ENCODE peak calls at places on chromosomes 6 and 20, in nine cellular contexts. One of them, this sample, is unnamed.
A peak's percentile ranks its signal among the peaks of the same experiment; 100 is the strongest.

GRCh38 chr6:165746331-165746730 is 83.3 kb upstream of the PDE10A start:
- DNase-seq in astrocyte: no peak
- DNase-seq in left lung: no peak
- DNase-seq in gastrocnemius medialis: no peak
- DNase-seq in transverse colon: no peak
- DNase-seq in cardiac muscle cell: no peak
- DNase-seq in ovary: no peak
- DNase-seq in mammary epithelial cell: no peak
- DNase-seq in PC-9: no peak
- DNase-seq in this sample: no peak

GRCh38 chr6:76942203-76942971 is 520.9 kb downstream of the HTR1B start:
- DNase-seq in astrocyte: no peak
- DNase-seq in gastrocnemius medialis: no peak
- DNase-seq in PC-9: no peak
- DNase-seq in transverse colon: no peak
- DNase-seq in left lung: no peak
- DNase-seq in mammary epithelial cell: no peak
- DNase-seq in ovary: no peak
- DNase-seq in cardiac muscle cell: no peak
- DNase-seq in this sample: no peak

GRCh38 chr6:3718407-3718806 is 33.1 kb downstream of the PXDC1 start:
- DNase-seq in cardiac muscle cell: no peak
- DNase-seq in mammary epithelial cell: no peak
- DNase-seq in PC-9: no peak
- DNase-seq in ovary: no peak
- DNase-seq in transverse colon: no peak
- DNase-seq in astrocyte: no peak
- DNase-seq in gastrocnemius medialis: no peak
- DNase-seq in left lung: no peak
- DNase-seq in this sample: no peak

GRCh38 chr6:136317023-136317649 is 27.5 kb upstream of the BCLAF1 start:
- DNase-seq in transverse colon: peak; percentile 63
- DNase-seq in ovary: peak; percentile 51
- DNase-seq in left lung: no peak
- DNase-seq in mammary epithelial cell: peak; percentile 57
- DNase-seq in PC-9: peak; percentile 45
- DNase-seq in cardiac muscle cell: peak; percentile 77
- DNase-seq in astrocyte: peak; percentile 38
- DNase-seq in gastrocnemius medialis: no peak
- DNase-seq in this sample: peak; percentile 24

GRCh38 chr20:44491635-44492395 is 16.1 kb downstream of the TTPAL start:
- DNase-seq in cardiac muscle cell: no peak
- DNase-seq in left lung: no peak
- DNase-seq in mammary epithelial cell: no peak
- DNase-seq in ovary: no peak
- DNase-seq in astrocyte: no peak
- DNase-seq in gastrocnemius medialis: peak; percentile 55
- DNase-seq in transverse colon: peak; percentile 20
- DNase-seq in PC-9: no peak
- DNase-seq in this sample: peak; percentile 44

GRCh38 chr6:95723638-95724037 is 146.3 kb downstream of the MANEA start:
- DNase-seq in transverse colon: no peak
- DNase-seq in astrocyte: no peak
- DNase-seq in PC-9: no peak
- DNase-seq in cardiac muscle cell: no peak
- DNase-seq in mammary epithelial cell: peak; percentile 70
- DNase-seq in left lung: no peak
- DNase-seq in ovary: no peak
- DNase-seq in gastrocnemius medialis: no peak
- DNase-seq in this sample: no peak

GRCh38 chr6:87738673-87739225 is 36.7 kb upstream of the AKIRIN2 start:
- DNase-seq in left lung: no peak
- DNase-seq in gastrocnemius medialis: no peak
- DNase-seq in cardiac muscle cell: no peak
- DNase-seq in mammary epithelial cell: no peak
- DNase-seq in ovary: no peak
- DNase-seq in transverse colon: no peak
- DNase-seq in PC-9: no peak
- DNase-seq in astrocyte: no peak
- DNase-seq in this sample: no peak

GRCh38 chr20:19921349-19921793 is 95.8 kb upstream of the NAA20 start:
- DNase-seq in astrocyte: no peak
- DNase-seq in ovary: no peak
- DNase-seq in mammary epithelial cell: no peak
- DNase-seq in PC-9: no peak
- DNase-seq in left lung: no peak
- DNase-seq in gastrocnemius medialis: peak; percentile 49
- DNase-seq in cardiac muscle cell: no peak
- DNase-seq in transverse colon: no peak
- DNase-seq in this sample: no peak

GRCh38 chr20:50191065-50191565 is 485 bp downstream of the CEBPB start:
- DNase-seq in left lung: peak; percentile 96
- DNase-seq in cardiac muscle cell: no peak
- DNase-seq in PC-9: peak; percentile 72
- DNase-seq in astrocyte: no peak
- DNase-seq in mammary epithelial cell: peak; percentile 56
- DNase-seq in gastrocnemius medialis: no peak
- DNase-seq in transverse colon: peak; percentile 75
- DNase-seq in ovary: no peak
- DNase-seq in this sample: no peak

GRCh38 chr6:112183271-112183671 is 71.1 kb downstream of the LAMA4 start:
- DNase-seq in PC-9: no peak
- DNase-seq in left lung: no peak
- DNase-seq in astrocyte: peak; percentile 71
- DNase-seq in mammary epithelial cell: no peak
- DNase-seq in ovary: no peak
- DNase-seq in cardiac muscle cell: no peak
- DNase-seq in transverse colon: no peak
- DNase-seq in gastrocnemius medialis: no peak
- DNase-seq in this sample: no peak

GRCh38 chr20:17395729-17396128 is 135.4 kb downstream of the BFSP1 start:
- DNase-seq in mammary epithelial cell: no peak
- DNase-seq in transverse colon: no peak
- DNase-seq in ovary: no peak
- DNase-seq in gastrocnemius medialis: no peak
- DNase-seq in cardiac muscle cell: no peak
- DNase-seq in astrocyte: no peak
- DNase-seq in left lung: no peak
- DNase-seq in PC-9: no peak
- DNase-seq in this sample: no peak

GRCh38 chr6:91480397-91480796 is 893.5 kb upstream of the MAP3K7 start:
- DNase-seq in ovary: no peak
- DNase-seq in transverse colon: no peak
- DNase-seq in gastrocnemius medialis: no peak
- DNase-seq in left lung: no peak
- DNase-seq in PC-9: no peak
- DNase-seq in astrocyte: no peak
- DNase-seq in mammary epithelial cell: no peak
- DNase-seq in cardiac muscle cell: no peak
- DNase-seq in this sample: no peak

GRCh38 chr20:41373851-41374567 is 7.4 kb upstream of the EMILIN3 start:
- DNase-seq in astrocyte: no peak
- DNase-seq in left lung: no peak
- DNase-seq in gastrocnemius medialis: no peak
- DNase-seq in cardiac muscle cell: no peak
- DNase-seq in ovary: peak; percentile 26
- DNase-seq in mammary epithelial cell: no peak
- DNase-seq in transverse colon: no peak
- DNase-seq in PC-9: no peak
- DNase-seq in this sample: no peak

GRCh38 chr20:61818746-61819483 is 246.8 kb downstream of the TAF4 start:
- DNase-seq in transverse colon: no peak
- DNase-seq in cardiac muscle cell: no peak
- DNase-seq in ovary: no peak
- DNase-seq in PC-9: no peak
- DNase-seq in gastrocnemius medialis: no peak
- DNase-seq in astrocyte: no peak
- DNase-seq in left lung: peak; percentile 66
- DNase-seq in mammary epithelial cell: no peak
- DNase-seq in this sample: no peak

GRCh38 chr6:132512342-132512637 is 626 bp downstream of the STX7 start:
- DNase-seq in PC-9: no peak
- DNase-seq in mammary epithelial cell: no peak
- DNase-seq in astrocyte: no peak
- DNase-seq in gastrocnemius medialis: no peak
- DNase-seq in cardiac muscle cell: no peak
- DNase-seq in transverse colon: no peak
- DNase-seq in ovary: no peak
- DNase-seq in left lung: no peak
- DNase-seq in this sample: no peak

GRCh38 chr6:104983296-104983695 is 26.4 kb downstream of the LIN28B start:
- DNase-seq in PC-9: no peak
- DNase-seq in transverse colon: no peak
- DNase-seq in mammary epithelial cell: no peak
- DNase-seq in gastrocnemius medialis: no peak
- DNase-seq in astrocyte: no peak
- DNase-seq in left lung: no peak
- DNase-seq in cardiac muscle cell: no peak
- DNase-seq in ovary: no peak
- DNase-seq in this sample: no peak
- H3K36me3 ChIP-seq in PC-9: no peaks in the 10 kb centered on the region
- H3K36me3 ChIP-seq in transverse colon: no peaks in the 10 kb centered on the region
- H3K36me3 ChIP-seq in mammary epithelial cell: no peaks in the 10 kb centered on the region
- H3K36me3 ChIP-seq in gastrocnemius medialis: no peaks in the 10 kb centered on the region
- H3K36me3 ChIP-seq in astrocyte: no peaks in the 10 kb centered on the region
- H3K36me3 ChIP-seq in left lung: no peaks in the 10 kb centered on the region
- H3K36me3 ChIP-seq in cardiac muscle cell: peaks cover 7% of the 10 kb centered on the region
- H3K36me3 ChIP-seq in ovary: no peaks in the 10 kb centered on the region
- H3K36me3 ChIP-seq in this sample: no peaks in the 10 kb centered on the region

DNA sequence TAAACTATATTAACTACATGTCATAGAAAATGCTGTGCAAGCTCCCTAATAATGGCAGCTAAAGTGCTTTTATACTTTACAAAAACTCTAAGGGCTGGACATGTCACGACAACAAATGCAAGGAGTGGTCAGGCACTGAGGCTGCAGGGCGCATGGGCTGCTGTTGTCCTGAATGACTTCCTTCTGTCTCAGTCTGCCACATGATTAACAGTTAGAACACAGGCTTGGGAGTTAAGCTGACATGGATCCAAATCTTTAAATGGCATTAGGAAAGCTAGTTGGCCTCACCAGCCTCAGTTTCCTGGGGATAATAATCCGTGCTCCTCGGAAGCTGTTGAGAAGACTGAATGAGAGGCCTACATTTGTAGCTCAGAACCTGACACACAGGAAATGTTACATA is 57.4 kb downstream of the PREP start:
- DNase-seq in mammary epithelial cell: peak; percentile 46
- DNase-seq in cardiac muscle cell: no peak
- DNase-seq in PC-9: no peak
- DNase-seq in left lung: no peak
- DNase-seq in ovary: no peak
- DNase-seq in astrocyte: no peak
- DNase-seq in transverse colon: no peak
- DNase-seq in gastrocnemius medialis: peak; percentile 69
- DNase-seq in this sample: no peak
- H3K36me3 ChIP-seq in mammary epithelial cell: peaks cover 16% of the 10 kb centered on the region
- H3K36me3 ChIP-seq in cardiac muscle cell: peaks cover 5% of the 10 kb centered on the region
- H3K36me3 ChIP-seq in PC-9: peaks cover 13% of the 10 kb centered on the region
- H3K36me3 ChIP-seq in left lung: no peaks in the 10 kb centered on the region
- H3K36me3 ChIP-seq in ovary: no peaks in the 10 kb centered on the region
- H3K36me3 ChIP-seq in astrocyte: peaks cover under 1% of the 10 kb centered on the region
- H3K36me3 ChIP-seq in transverse colon: peaks cover 20% of the 10 kb centered on the region
- H3K36me3 ChIP-seq in gastrocnemius medialis: no peaks in the 10 kb centered on the region
- H3K36me3 ChIP-seq in this sample: peaks cover 12% of the 10 kb centered on the region

GRCh38 chr6:135210632-135211305 is 29.7 kb downstream of the MYB start:
- DNase-seq in ovary: no peak
- DNase-seq in left lung: no peak
- DNase-seq in PC-9: no peak
- DNase-seq in cardiac muscle cell: no peak
- DNase-seq in astrocyte: no peak
- DNase-seq in mammary epithelial cell: no peak
- DNase-seq in gastrocnemius medialis: no peak
- DNase-seq in transverse colon: no peak
- DNase-seq in this sample: no peak
- H3K36me3 ChIP-seq in ovary: no peaks in the 10 kb centered on the region
- H3K36me3 ChIP-seq in left lung: no peaks in the 10 kb centered on the region
- H3K36me3 ChIP-seq in PC-9: no peaks in the 10 kb centered on the region
- H3K36me3 ChIP-seq in cardiac muscle cell: no peaks in the 10 kb centered on the region
- H3K36me3 ChIP-seq in astrocyte: no peaks in the 10 kb centered on the region
- H3K36me3 ChIP-seq in mammary epithelial cell: no peaks in the 10 kb centered on the region
- H3K36me3 ChIP-seq in gastrocnemius medialis: no peaks in the 10 kb centered on the region
- H3K36me3 ChIP-seq in transverse colon: no peaks in the 10 kb centered on the region
- H3K36me3 ChIP-seq in this sample: no peaks in the 10 kb centered on the region

GRCh38 chr20:57380081-57380750 is 11.0 kb upstream of the RBM38 start:
- DNase-seq in PC-9: no peak
- DNase-seq in astrocyte: no peak
- DNase-seq in cardiac muscle cell: no peak
- DNase-seq in left lung: peak; percentile 39
- DNase-seq in transverse colon: no peak
- DNase-seq in ovary: no peak
- DNase-seq in mammary epithelial cell: no peak
- DNase-seq in gastrocnemius medialis: no peak
- DNase-seq in this sample: no peak
- H3K36me3 ChIP-seq in PC-9: peaks cover 15% of the 10 kb centered on the region
- H3K36me3 ChIP-seq in astrocyte: peaks cover 20% of the 10 kb centered on the region
- H3K36me3 ChIP-seq in cardiac muscle cell: peaks cover 29% of the 10 kb centered on the region
- H3K36me3 ChIP-seq in left lung: no peaks in the 10 kb centered on the region
- H3K36me3 ChIP-seq in transverse colon: peaks cover 22% of the 10 kb centered on the region
- H3K36me3 ChIP-seq in ovary: no peaks in the 10 kb centered on the region
- H3K36me3 ChIP-seq in mammary epithelial cell: peaks cover 9% of the 10 kb centered on the region
- H3K36me3 ChIP-seq in gastrocnemius medialis: no peaks in the 10 kb centered on the region
- H3K36me3 ChIP-seq in this sample: peaks cover 63% of the 10 kb centered on the region

DNA sequence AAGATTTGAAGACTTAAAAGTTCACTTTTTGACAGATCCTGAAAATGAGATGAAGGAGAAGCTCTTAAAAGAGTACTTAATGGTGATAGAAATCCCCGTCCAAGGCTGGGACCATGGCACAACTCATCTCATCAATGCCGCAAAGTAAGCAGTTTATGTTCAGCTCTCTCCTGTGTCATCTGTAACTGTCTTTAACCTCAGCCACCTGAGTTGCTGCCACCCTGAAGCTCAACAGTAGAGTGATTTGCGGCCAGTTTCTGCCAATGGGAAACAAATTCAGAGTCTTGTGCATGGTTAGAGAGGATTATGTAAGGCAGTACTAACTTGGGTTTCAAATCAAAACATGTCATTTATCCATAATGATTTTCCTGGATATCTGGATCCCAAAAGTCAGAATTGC is 10.1 kb downstream of the TNFAIP3 start:
- DNase-seq in PC-9: no peak
- DNase-seq in ovary: no peak
- DNase-seq in gastrocnemius medialis: no peak
- DNase-seq in mammary epithelial cell: no peak
- DNase-seq in cardiac muscle cell: no peak
- DNase-seq in left lung: no peak
- DNase-seq in transverse colon: no peak
- DNase-seq in astrocyte: no peak
- DNase-seq in this sample: no peak
- H3K36me3 ChIP-seq in PC-9: peaks cover 38% of the 10 kb centered on the region
- H3K36me3 ChIP-seq in ovary: no peaks in the 10 kb centered on the region
- H3K36me3 ChIP-seq in gastrocnemius medialis: peaks cover 2% of the 10 kb centered on the region
- H3K36me3 ChIP-seq in mammary epithelial cell: peaks cover 42% of the 10 kb centered on the region
- H3K36me3 ChIP-seq in cardiac muscle cell: peaks cover 84% of the 10 kb centered on the region
- H3K36me3 ChIP-seq in left lung: peaks cover 5% of the 10 kb centered on the region
- H3K36me3 ChIP-seq in transverse colon: peaks cover 76% of the 10 kb centered on the region
- H3K36me3 ChIP-seq in astrocyte: peaks cover 60% of the 10 kb centered on the region
- H3K36me3 ChIP-seq in this sample: peaks cover 49% of the 10 kb centered on the region

DNA sequence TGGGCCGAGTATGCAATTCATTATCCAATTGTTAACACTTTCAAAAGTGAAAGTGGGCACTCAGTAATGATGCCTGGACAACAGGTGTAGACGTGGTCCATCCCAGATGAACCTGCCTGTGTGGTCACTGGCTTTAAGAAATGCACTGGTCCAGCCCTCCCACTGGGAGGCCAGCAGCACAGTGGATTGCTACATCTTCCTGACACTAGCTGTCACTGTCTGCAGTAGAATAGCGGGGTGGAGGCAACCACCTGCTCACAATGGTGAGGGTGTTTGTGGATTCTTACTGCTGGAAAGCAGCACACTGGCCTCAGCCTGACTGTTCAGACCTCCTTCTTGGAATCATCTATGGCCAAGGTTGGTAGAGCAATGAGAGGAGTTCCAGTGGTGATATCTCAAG is 228.2 kb upstream of the PLN start:
- DNase-seq in left lung: no peak
- DNase-seq in ovary: no peak
- DNase-seq in cardiac muscle cell: no peak
- DNase-seq in astrocyte: no peak
- DNase-seq in mammary epithelial cell: no peak
- DNase-seq in PC-9: no peak
- DNase-seq in gastrocnemius medialis: no peak
- DNase-seq in transverse colon: no peak
- DNase-seq in this sample: no peak
- H3K36me3 ChIP-seq in left lung: no peaks in the 10 kb centered on the region
- H3K36me3 ChIP-seq in ovary: no peaks in the 10 kb centered on the region
- H3K36me3 ChIP-seq in cardiac muscle cell: no peaks in the 10 kb centered on the region
- H3K36me3 ChIP-seq in astrocyte: no peaks in the 10 kb centered on the region
- H3K36me3 ChIP-seq in mammary epithelial cell: no peaks in the 10 kb centered on the region
- H3K36me3 ChIP-seq in PC-9: no peaks in the 10 kb centered on the region
- H3K36me3 ChIP-seq in gastrocnemius medialis: no peaks in the 10 kb centered on the region
- H3K36me3 ChIP-seq in transverse colon: no peaks in the 10 kb centered on the region
- H3K36me3 ChIP-seq in this sample: no peaks in the 10 kb centered on the region

This sample was measured in MG63.